ENCODE peak calls at places on chromosomes 12 and 14, in seven cellular contexts. V, J, T, N, O, A and P are unnamed samples.

GRCh38 chr14:79580908-79581307 is 630.4 kb downstream of the DIO2 start:
- DNase-seq in V (no peak), J (no peak), T (no peak), N (no peak), O (no peak), A (no peak), P (no peak)

GRCh38 chr14:87824261-87824660 is 168.7 kb downstream of the GALC start:
- DNase-seq in V (no peak), J (no peak), T (no peak), N (no peak), O (no peak), A (no peak), P (no peak)

GRCh38 chr14:30553311-30553989 is 5.5 kb upstream of the G2E3 start:
- DNase-seq in V (peak), J (no peak), T (peak), N (no peak), O (no peak), A (peak), P (no peak)

GRCh38 chr12:11578461-11578993 is 70.9 kb upstream of the ETV6 start:
- DNase-seq in V (no peak), J (peak), T (no peak), N (no peak), O (no peak), A (no peak), P (no peak)

GRCh38 chr14:100443643-100444042 is 120.5 kb downstream of the SLC25A47 start:
- DNase-seq in V (peak), J (no peak), T (peak), N (no peak), O (no peak), A (no peak), P (no peak)

GRCh38 chr12:11823043-11823442 is 173.6 kb downstream of the ETV6 start:
- DNase-seq in V (peak), J (peak), T (peak), N (no peak), O (no peak), A (no peak), P (no peak)

GRCh38 chr14:50943943-50944646 is at the start of gene PYGL:
- DNase-seq in V (peak), J (peak), T (peak), N (peak), O (peak), A (no peak), P (peak)

GRCh38 chr14:68716698-68717097 is 76.2 kb downstream of the ZFP36L1 start:
- DNase-seq in V (no peak), J (no peak), T (no peak), N (no peak), O (no peak), A (no peak), P (no peak)

GRCh38 chr14:55889124-55889523 is 229.1 kb upstream of the PELI2 start:
- DNase-seq in V (no peak), J (no peak), T (no peak), N (no peak), O (no peak), A (no peak), P (no peak)

GRCh38 chr12:75938189-75938588 is 93.4 kb downstream of the PHLDA1 start:
- DNase-seq in V (no peak), J (no peak), T (peak), N (no peak), O (no peak), A (no peak), P (no peak)

GRCh38 chr14:96039633-96040311 is 610 bp downstream of the C14orf132 start:
- DNase-seq in V (peak), J (peak), T (peak), N (peak), O (no peak), A (no peak), P (no peak)

GRCh38 chr12:79407671-79408622 is 282.8 kb downstream of the PAWR start:
- DNase-seq in V (peak), J (peak), T (peak), N (peak), O (peak), A (peak), P (no peak)

GRCh38 chr12:106358410-106359241 is 1.1 kb downstream of the POLR3B start:
- DNase-seq in V (no peak), J (peak), T (peak), N (no peak), O (peak), A (peak), P (no peak)

GRCh38 chr12:79668113-79668512 is 22.7 kb downstream of the PAWR start:
- DNase-seq in V (no peak), J (no peak), T (no peak), N (no peak), O (no peak), A (no peak), P (no peak)

GRCh38 chr12:109462868-109463692 is 14.0 kb downstream of the KCTD10 start:
- DNase-seq in V (peak), J (no peak), T (peak), N (no peak), O (peak), A (peak), P (peak)

GRCh38 chr12:57000393-57000792 is 6.0 kb downstream of the ZBTB39 start:
- DNase-seq in V (no peak), J (no peak), T (no peak), N (no peak), O (no peak), A (no peak), P (no peak)

GRCh38 chr12:116278667-116279066 is 1.2 kb upstream of the MED13L start:
- DNase-seq in V (no peak), J (no peak), T (no peak), N (no peak), O (no peak), A (no peak), P (no peak)
- H3K4me3 ChIP-seq in V (no peak), J (no peak), T (no peak), N (no peak), O (no peak), A (no peak), P (no peak)

DNA sequence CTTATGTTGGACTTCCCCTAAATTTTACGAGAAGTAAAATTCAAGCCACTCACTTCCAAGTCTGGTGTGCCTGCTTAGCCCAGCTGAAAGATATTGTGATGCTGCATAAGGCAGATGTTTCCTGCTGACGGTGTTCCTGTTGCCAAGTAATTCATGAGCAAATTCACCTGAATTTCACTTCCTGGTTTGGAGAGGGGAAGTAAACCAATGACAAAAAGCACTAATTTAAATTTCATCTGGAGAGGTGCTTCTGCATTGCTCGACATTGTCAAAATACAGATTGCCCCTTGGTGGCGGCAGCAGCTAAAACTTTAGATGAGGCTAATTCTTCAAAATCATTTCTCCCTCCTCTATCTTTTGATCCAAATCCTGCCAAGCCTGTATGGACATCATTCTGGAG is 281.1 kb downstream of the AACS start:
- DNase-seq in V (no peak), J (no peak), T (no peak), N (no peak), O (no peak), A (no peak), P (no peak)
- H3K4me3 ChIP-seq in V (no peak), J (no peak), T (no peak), N (no peak), O (no peak), A (no peak), P (no peak)

GRCh38 chr12:52043386-52044212 is 7.6 kb upstream of the NR4A1 start:
- DNase-seq in V (no peak), J (no peak), T (no peak), N (no peak), O (peak), A (no peak), P (no peak)
- H3K4me3 ChIP-seq in V (no peak), J (no peak), T (no peak), N (no peak), O (peak), A (no peak), P (no peak)

GRCh38 chr14:22977434-22977683 is 5.0 kb downstream of the AJUBA start:
- DNase-seq in V (no peak), J (no peak), T (no peak), N (no peak), O (no peak), A (no peak), P (no peak)

GRCh38 chr14:22977684-22978486 is 4.5 kb downstream of the AJUBA start:
- DNase-seq in V (peak), J (no peak), T (peak), N (peak), O (peak), A (no peak), P (no peak)

GRCh38 chr14:22974530-22975313 is 7.6 kb downstream of the AJUBA start:
- DNase-seq in V (no peak), J (no peak), T (no peak), N (no peak), O (peak), A (no peak), P (no peak)

GRCh38 chr14:22978487-22978837 is 3.9 kb downstream of the AJUBA start:
- DNase-seq in V (no peak), J (no peak), T (no peak), N (no peak), O (no peak), A (no peak), P (no peak)

DNA sequence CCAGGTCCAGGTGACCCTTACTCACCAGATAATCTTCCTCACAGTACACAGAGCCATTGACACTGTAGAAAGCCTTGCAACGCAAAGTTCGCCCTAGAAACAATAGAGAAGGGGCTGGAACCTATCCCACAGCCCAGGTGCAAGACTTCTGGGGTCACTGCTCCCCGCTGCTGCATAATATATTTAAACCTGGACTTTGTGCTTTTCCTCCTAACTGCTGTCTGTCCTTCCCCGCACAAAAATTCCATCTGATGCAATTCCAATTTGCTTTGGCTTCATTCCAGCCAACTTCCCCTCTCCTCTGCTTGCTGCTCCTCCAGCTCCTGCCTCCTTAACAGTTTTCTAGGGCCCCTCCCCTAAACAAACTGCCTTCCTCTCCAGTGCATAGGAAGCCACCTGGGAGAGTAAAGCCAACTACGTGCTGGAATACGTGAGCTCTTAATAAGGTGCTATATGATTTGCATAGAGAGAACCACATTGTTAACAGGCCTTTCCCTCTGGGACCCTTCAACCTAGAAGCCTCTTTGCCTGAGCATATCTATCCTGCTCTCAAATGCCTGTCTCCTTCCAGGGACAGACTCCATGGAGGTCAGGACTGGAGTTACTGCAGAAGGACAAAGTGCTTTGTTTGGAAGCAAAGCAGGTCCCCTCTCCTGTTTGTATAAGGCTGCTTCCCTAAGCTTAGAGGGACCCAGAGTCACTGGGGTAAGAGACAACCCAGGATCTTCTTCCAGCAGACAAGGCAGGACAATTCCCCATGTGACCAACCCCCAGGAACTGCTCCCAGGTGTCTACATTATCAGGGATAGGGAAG is 5.5 kb downstream of the AJUBA start:
- DNase-seq in V (peak), J (no peak), T (peak), N (no peak), O (no peak), A (no peak), P (peak)
- H3K4me3 ChIP-seq in V (no peak), J (no peak), T (no peak), N (no peak), O (no peak), A (peak), P (no peak)

GRCh38 chr12:66282244-66282643 is 20.0 kb upstream of the HELB start:
- DNase-seq in V (no peak), J (no peak), T (no peak), N (no peak), O (no peak), A (no peak), P (no peak)
- H3K4me3 ChIP-seq in V (no peak), J (no peak), T (no peak), N (no peak), O (no peak), A (no peak), P (no peak)

DNA sequence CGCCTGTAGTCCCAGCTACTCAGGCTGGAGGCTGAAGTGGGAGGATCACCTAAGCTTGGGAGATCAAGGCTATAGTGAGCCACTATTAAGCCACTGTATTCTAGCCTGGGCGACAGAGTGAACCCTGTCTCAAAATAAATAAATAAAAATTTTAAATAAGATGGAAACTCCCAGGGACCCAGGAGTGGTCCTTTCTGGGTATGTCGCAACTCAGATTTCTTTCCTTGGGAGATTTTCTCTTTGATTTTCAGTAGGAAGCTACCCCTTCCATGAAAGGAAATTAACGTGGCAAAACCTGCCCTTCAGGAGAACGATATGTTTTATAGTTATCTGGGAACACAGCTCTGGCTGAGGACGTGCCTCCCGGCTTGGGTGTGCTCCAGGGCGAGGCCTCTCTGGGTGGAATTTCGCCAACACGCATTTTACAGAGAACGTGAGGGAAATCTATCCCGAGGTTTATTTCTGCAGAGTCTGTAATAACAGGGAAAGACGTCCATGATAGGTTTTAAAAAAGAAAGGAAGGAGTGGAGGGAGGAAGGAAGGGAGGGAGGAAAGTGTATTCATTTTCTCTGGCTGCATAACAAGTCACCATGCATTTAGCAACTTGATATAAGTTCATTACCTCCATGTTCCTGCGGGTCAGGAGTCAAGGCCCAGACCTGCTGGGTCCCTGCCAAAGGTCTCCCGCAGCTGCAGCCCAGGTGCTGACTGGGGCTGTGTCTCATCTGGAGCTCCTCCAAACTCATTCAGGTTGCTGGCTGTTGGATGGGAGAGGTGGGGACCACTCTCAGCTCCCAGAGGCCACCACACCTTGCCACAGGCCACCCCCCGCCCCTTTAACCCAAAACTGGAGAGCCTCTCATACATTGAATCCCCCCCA is 80.7 kb upstream of the GSC start:
- DNase-seq in V (no peak), J (no peak), T (no peak), N (no peak), O (no peak), A (no peak), P (no peak)
- H3K4me3 ChIP-seq in V (no peak), J (no peak), T (no peak), N (no peak), O (no peak), A (no peak), P (no peak)

GRCh38 chr12:93896427-93896826 is 219.3 kb downstream of the CRADD start:
- DNase-seq in V (no peak), J (no peak), T (no peak), N (no peak), O (no peak), A (no peak), P (no peak)

GRCh38 chr12:93895096-93895460 is 217.9 kb downstream of the CRADD start:
- DNase-seq in V (no peak), J (no peak), T (peak), N (no peak), O (no peak), A (peak), P (no peak)

GRCh38 chr12:93892431-93893210 is 215.4 kb downstream of the CRADD start:
- DNase-seq in V (no peak), J (no peak), T (no peak), N (peak), O (no peak), A (no peak), P (no peak)

GRCh38 chr12:93896962-93897361 is 219.8 kb downstream of the CRADD start:
- DNase-seq in V (no peak), J (no peak), T (no peak), N (no peak), O (no peak), A (no peak), P (no peak)

DNA sequence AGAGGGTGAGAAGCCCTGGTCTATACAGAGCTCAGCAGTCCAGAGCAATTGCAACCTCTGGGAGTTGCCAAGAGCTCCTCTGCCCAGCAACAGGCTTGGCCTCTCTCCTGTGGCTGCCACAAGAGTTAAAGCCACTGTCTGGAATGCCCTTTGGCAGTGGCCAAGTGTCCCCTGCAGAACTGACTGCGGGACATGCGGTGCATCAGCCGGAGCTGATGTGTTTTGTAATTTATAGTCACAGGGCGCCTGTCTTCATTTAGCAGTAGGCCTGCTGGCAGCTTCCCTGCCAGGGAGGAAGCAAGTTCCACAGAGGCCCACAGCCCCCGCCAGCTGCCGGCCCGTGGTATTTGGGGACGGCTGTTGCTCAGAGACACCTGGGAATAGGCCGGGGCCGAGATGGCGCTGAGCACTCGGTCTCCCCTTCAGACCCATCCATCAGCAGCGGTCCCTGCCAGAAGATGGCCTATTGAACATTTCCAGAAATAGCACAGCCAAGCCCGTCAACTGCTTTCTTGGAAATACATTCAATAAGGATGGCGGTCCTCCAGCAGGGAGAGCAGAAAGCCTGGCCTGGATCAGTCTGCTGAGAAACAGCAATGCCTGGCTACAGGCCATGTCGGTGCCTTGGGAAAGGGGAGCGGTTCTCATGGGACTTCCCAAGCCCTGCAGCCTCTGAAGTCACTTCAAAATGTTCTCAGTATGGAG is 217.4 kb downstream of the CRADD start:
- DNase-seq in V (peak), J (no peak), T (peak), N (no peak), O (peak), A (peak), P (peak)
- H3K4me3 ChIP-seq in V (no peak), J (no peak), T (no peak), N (no peak), O (peak), A (no peak), P (no peak)

GRCh38 chr12:116880213-116880816 is 926 bp downstream of the HRK start:
- DNase-seq in V (peak), J (no peak), T (peak), N (no peak), O (no peak), A (no peak), P (no peak)
- H3K4me3 ChIP-seq in V (no peak), J (no peak), T (no peak), N (peak), O (peak), A (no peak), P (peak)